ENCODE peak calls at places on chromosomes 2 and 18, in seven cellular contexts. T is H4; Z is ELF-1; K is HTR-8/SVneo; G is thyroid gland; I is naive thymus-derived CD8-positive, alpha-beta T cell; D is stimulated activated CD8-positive, alpha-beta memory T cell treated with anti-CD3 and anti-CD28 coated beads, Interleukin-7, amount 100 ng/mL, for 1 hour. A is an unnamed sample.
A peak's percentile ranks its signal among the peaks of the same experiment; 100 is the strongest.

GRCh38 chr18:76943542-76944339 is 121.4 kb downstream of the ZNF236 start:
- DNase-seq in K (no peak), Z (no peak), I (no peak), G (no peak), D (no peak), T (no peak), A (no peak)

GRCh38 chr18:32258558-32259204 is 68.8 kb downstream of the MEP1B start:
- DNase-seq in G (no peak), D (no peak), K (no peak), Z (no peak), T (no peak), I (no peak), A (no peak)

GRCh38 chr2:213231966-213232365 is 52.3 kb upstream of the SPAG16 start:
- DNase-seq in G (no peak), D (no peak), T (no peak), Z (no peak), K (no peak), I (no peak), A (no peak)

GRCh38 chr18:67608171-67608570 is 91.7 kb upstream of the DSEL start:
- DNase-seq in I (no peak), T (no peak), K (no peak), D (no peak), G (no peak), Z (no peak), A (no peak)

GRCh38 chr2:121993682-121994081 is 238.2 kb downstream of the TSN start:
- DNase-seq in D (no peak), I (no peak), G (no peak), Z (no peak), K (no peak), T (no peak), A (no peak)

GRCh38 chr2:38268001-38268400 is 109.1 kb downstream of the ATL2 start:
- DNase-seq in T (no peak), Z (no peak), K (no peak), G (no peak), I (no peak), D (no peak), A (no peak)

GRCh38 chr18:63292844-63293683 is 26.5 kb downstream of the BCL2 start:
- DNase-seq in I (no peak), K (no peak), Z (no peak), G (no peak), T (no peak), D (no peak), A (no peak)

GRCh38 chr2:3466482-3466863 is 52.9 kb downstream of the ADI1 start:
- DNase-seq in K (no peak), G (no peak), T (no peak), Z (no peak), D (no peak), I (peak; percentile 40), A (no peak)

GRCh38 chr18:3340682-3341097 is 78.8 kb downstream of the MYL12B start:
- DNase-seq in Z (peak; percentile 51), G (no peak), K (no peak), I (no peak), D (no peak), T (peak; percentile 74), A (no peak)

GRCh38 chr2:15348028-15348427 is 213.1 kb downstream of the NBAS start:
- DNase-seq in T (no peak), Z (no peak), I (no peak), K (no peak), G (no peak), D (no peak), A (no peak)

GRCh38 chr18:61282926-61283325 is 50.3 kb upstream of the CDH20 start:
- DNase-seq in G (no peak), D (no peak), Z (no peak), I (no peak), K (no peak), T (no peak), A (no peak)

GRCh38 chr2:37877457-37878315 is 47.4 kb upstream of the RMDN2 start:
- DNase-seq in D (no peak), K (peak; percentile 73), T (peak; percentile 11), G (no peak), Z (peak; percentile 45), I (no peak), A (peak; percentile 39)

GRCh38 chr2:144583741-144584453 is 64.0 kb upstream of the ZEB2 start:
- DNase-seq in T (no peak), Z (no peak), I (no peak), K (no peak), G (no peak), D (no peak), A (no peak)